ENCODE peak calls at places on chromosomes 12 and 14, in nine cellular contexts. I, T, G, L, W, J, P, H and U are unnamed samples.

GRCh38 chr12:92041742-92042141 is 103.9 kb downstream of the BTG1 start:
- DNase-seq in I (no peak), T (no peak), G (no peak), L (no peak), W (no peak), J (no peak), P (no peak), H (peak), U (no peak)

GRCh38 chr12:99810718-99811593 is 163.4 kb downstream of the GARIN6 start:
- DNase-seq in I (no peak), T (no peak), G (no peak), L (peak), W (peak), J (no peak), P (peak), H (peak), U (no peak)

GRCh38 chr12:3389911-3390310 is 101.1 kb upstream of the PRMT8 start:
- DNase-seq in I (no peak), T (no peak), G (no peak), L (no peak), W (no peak), J (no peak), P (no peak), H (no peak), U (no peak)

GRCh38 chr12:48078901-48079300 is 27.0 kb downstream of the SENP1 start:
- DNase-seq in I (no peak), T (no peak), G (no peak), L (peak), W (peak), J (no peak), P (peak), H (peak), U (no peak)

GRCh38 chr14:96261772-96262485 is 5.9 kb downstream of the BDKRB1 start:
- DNase-seq in I (no peak), T (no peak), G (no peak), L (no peak), W (no peak), J (no peak), P (no peak), H (no peak), U (no peak)

GRCh38 chr14:63432888-63433552 is 110.2 kb downstream of the PPP2R5E start:
- DNase-seq in I (no peak), T (no peak), G (no peak), L (no peak), W (no peak), J (no peak), P (no peak), H (no peak), U (no peak)

GRCh38 chr12:65784616-65785015 is 39.7 kb upstream of the HMGA2 start:
- DNase-seq in I (no peak), T (no peak), G (no peak), L (peak), W (no peak), J (no peak), P (peak), H (no peak), U (no peak)

GRCh38 chr12:87870493-87870892 is 158.7 kb downstream of the C12orf50 start:
- DNase-seq in I (no peak), T (no peak), G (no peak), L (no peak), W (no peak), J (no peak), P (no peak), H (no peak), U (no peak)

GRCh38 chr12:108194585-108194984 is 65.5 kb downstream of the WSCD2 start:
- DNase-seq in I (no peak), T (peak), G (no peak), L (no peak), W (no peak), J (no peak), P (no peak), H (no peak), U (no peak)

GRCh38 chr14:35819591-35820540 is 6.3 kb upstream of the BRMS1L start:
- DNase-seq in I (no peak), T (no peak), G (no peak), L (no peak), W (no peak), J (no peak), P (no peak), H (no peak), U (no peak)
- H3K27ac ChIP-seq in I (no peak), T (no peak), G (no peak), L (no peak), W (no peak), J (no peak), P (no peak), H (no peak), U (no peak)

DNA sequence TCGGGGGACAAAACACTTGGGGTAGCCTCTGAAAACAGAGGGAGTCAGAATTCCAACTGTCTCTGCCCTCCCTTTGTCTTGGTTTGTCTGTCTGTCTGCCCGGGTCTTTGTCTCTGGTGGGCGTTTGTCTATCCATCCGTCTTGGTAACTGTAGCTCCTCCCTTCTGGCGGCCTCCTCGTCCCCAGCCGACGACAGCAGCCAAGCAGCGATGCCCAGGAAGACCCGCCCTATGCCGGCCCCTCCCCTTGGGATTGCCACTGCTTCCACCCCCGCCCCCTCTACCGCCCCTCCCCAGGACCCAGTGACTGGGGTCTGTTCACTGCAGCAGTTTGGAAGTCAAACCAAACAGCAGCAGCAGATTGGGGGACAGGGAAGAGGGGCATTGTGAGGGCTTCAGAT is 2.2 kb upstream of the RARG start:
- DNase-seq in I (no peak), T (peak), G (no peak), L (no peak), W (no peak), J (no peak), P (peak), H (no peak), U (no peak)
- H3K27ac ChIP-seq in I (no peak), T (no peak), G (peak), L (no peak), W (no peak), J (peak), P (peak), H (no peak), U (peak)

GRCh38 chr14:93107383-93107782 is 8.3 kb downstream of the ITPK1 start:
- DNase-seq in I (no peak), T (no peak), G (no peak), L (no peak), W (no peak), J (no peak), P (no peak), H (no peak), U (no peak)

GRCh38 chr14:93108105-93108504 is 7.6 kb downstream of the ITPK1 start:
- DNase-seq in I (no peak), T (no peak), G (no peak), L (no peak), W (no peak), J (no peak), P (no peak), H (no peak), U (no peak)

GRCh38 chr14:93106541-93107156 is 9.1 kb downstream of the ITPK1 start:
- DNase-seq in I (no peak), T (no peak), G (no peak), L (no peak), W (no peak), J (no peak), P (no peak), H (no peak), U (no peak)

GRCh38 chr14:93110856-93111419 is 4.8 kb downstream of the ITPK1 start:
- DNase-seq in I (no peak), T (no peak), G (no peak), L (no peak), W (no peak), J (no peak), P (no peak), H (no peak), U (no peak)

DNA sequence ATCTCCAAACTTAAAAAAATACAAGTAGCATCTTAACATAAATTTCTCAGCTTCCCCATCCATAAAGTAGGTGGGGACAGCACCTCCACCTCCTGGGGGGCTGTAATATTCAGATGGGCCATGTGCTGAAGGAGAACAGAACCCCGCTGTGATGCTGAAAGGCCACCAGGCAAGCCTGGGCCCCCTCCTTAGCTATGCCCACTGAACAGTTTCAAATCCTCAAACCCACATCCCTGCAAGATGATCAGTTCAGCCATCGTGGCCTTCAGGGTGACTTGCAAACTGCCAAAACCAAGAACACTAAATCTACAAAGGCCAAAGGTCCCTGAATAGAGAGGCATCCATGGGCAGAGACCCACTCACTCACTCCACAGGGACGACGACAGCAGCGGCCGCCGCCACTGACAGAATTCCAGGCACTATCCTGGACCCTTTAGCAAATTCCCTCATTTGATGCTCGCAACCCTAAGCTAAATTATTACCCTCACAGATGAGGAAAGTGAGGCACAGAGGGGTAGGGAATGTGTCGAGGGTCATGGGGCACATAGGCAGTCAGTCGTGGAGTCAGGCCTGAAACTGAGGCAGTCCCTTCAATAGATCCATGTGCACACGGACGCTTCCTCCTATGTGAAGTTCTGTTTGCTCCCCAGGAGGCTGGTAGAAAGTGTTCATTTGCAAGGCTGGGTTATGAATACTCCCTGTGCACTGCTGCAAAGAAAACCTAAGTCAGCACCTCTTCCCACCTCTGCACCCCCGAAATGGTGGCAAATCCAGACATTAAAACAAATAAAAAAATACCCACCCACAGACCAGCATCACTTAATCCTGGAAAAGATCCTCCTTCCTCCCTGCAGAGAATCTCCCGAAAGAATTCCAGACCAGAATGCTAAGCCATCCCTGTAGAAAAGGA is 5.9 kb downstream of the ITPK1 start:
- DNase-seq in I (no peak), T (no peak), G (no peak), L (no peak), W (no peak), J (no peak), P (no peak), H (no peak), U (no peak)
- H3K27ac ChIP-seq in I (no peak), T (no peak), G (no peak), L (no peak), W (no peak), J (no peak), P (no peak), H (no peak), U (no peak)

GRCh38 chr12:46406352-46407027 is 33.9 kb upstream of the SLC38A2 start:
- DNase-seq in I (no peak), T (no peak), G (no peak), L (peak), W (peak), J (no peak), P (peak), H (peak), U (no peak)
- H3K27ac ChIP-seq in I (no peak), T (no peak), G (peak), L (no peak), W (peak), J (no peak), P (no peak), H (no peak), U (no peak)

GRCh38 chr12:57095440-57095839 is 6.5 kb downstream of the NAB2 start:
- DNase-seq in I (no peak), T (no peak), G (no peak), L (no peak), W (no peak), J (no peak), P (no peak), H (no peak), U (no peak)
- H3K27ac ChIP-seq in I (no peak), T (no peak), G (peak), L (peak), W (no peak), J (no peak), P (peak), H (no peak), U (no peak)

GRCh38 chr12:49502590-49502989 is 36.2 kb upstream of the KCNH3 start:
- DNase-seq in I (no peak), T (no peak), G (no peak), L (peak), W (peak), J (no peak), P (no peak), H (peak), U (no peak)

GRCh38 chr12:49491823-49492222 is 47.0 kb upstream of the KCNH3 start:
- DNase-seq in I (no peak), T (no peak), G (no peak), L (peak), W (no peak), J (no peak), P (no peak), H (peak), U (no peak)

GRCh38 chr12:49501895-49502294 is 36.9 kb upstream of the KCNH3 start:
- DNase-seq in I (no peak), T (no peak), G (no peak), L (no peak), W (no peak), J (no peak), P (no peak), H (no peak), U (no peak)

DNA sequence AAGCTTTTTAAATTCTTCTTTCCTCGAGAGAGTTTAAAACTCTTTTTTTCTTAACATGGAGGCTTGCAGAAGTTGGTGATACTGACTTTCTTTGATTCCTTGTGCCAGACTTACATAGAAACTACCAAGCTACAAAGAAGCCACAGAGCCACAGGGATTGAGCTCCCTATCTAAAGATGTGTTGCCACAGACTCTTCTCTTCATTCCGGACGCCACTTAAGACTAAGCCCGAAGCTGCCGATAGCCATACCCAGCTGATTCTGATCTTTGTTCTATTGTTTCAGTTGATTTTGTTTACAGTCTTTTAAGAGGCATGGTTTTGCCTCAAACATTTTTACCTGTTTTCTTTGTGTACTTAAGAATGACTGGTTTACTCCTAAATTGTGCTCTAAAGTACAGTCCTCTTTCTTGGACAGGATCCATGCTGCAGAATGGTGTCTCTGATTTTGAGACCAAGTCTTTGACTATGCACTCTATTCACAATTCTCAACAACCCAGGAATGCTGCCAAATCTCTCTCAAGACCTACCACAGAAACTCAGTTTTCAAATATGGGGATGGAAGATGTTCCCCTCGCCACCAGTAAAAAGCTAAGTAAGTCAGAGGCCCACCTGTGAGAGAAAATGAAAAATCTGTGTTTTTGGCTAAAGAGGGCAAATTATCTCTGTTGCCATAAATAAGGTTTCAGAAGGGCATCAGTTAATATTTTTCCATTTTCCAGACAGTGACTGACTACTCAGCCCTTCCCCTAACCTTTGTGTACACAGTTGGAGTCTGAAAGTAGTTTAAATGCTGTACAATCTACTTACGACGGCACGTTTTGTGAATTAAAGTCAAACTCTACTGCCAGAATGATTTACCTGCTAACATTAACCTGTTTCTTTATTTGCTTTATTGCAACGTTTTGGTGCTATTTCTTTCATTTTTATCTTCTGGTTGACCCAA is 42.1 kb upstream of the KCNH3 start:
- DNase-seq in I (no peak), T (peak), G (no peak), L (no peak), W (no peak), J (no peak), P (no peak), H (no peak), U (no peak)
- H3K27ac ChIP-seq in I (no peak), T (no peak), G (no peak), L (no peak), W (no peak), J (no peak), P (no peak), H (no peak), U (no peak)

GRCh38 chr12:45337835-45338234 is 121.9 kb downstream of the ANO6 start:
- DNase-seq in I (no peak), T (no peak), G (no peak), L (no peak), W (no peak), J (no peak), P (no peak), H (no peak), U (no peak)

GRCh38 chr12:45336762-45337596 is 121.1 kb downstream of the ANO6 start:
- DNase-seq in I (no peak), T (no peak), G (no peak), L (peak), W (peak), J (no peak), P (peak), H (peak), U (no peak)

GRCh38 chr12:45336331-45336730 is 120.4 kb downstream of the ANO6 start:
- DNase-seq in I (no peak), T (no peak), G (no peak), L (peak), W (peak), J (no peak), P (peak), H (peak), U (no peak)

GRCh38 chr12:45338272-45338671 is 122.4 kb downstream of the ANO6 start:
- DNase-seq in I (no peak), T (no peak), G (no peak), L (no peak), W (no peak), J (no peak), P (no peak), H (peak), U (no peak)

GRCh38 chr12:45339035-45339434 is 123.1 kb downstream of the ANO6 start:
- DNase-seq in I (no peak), T (no peak), G (no peak), L (no peak), W (no peak), J (no peak), P (no peak), H (no peak), U (no peak)
- H3K27ac ChIP-seq in I (no peak), T (no peak), G (peak), L (peak), W (no peak), J (no peak), P (no peak), H (no peak), U (no peak)